ENCODE peak calls at places on chromosomes 13 and 19, in seven cellular contexts. W is Right ventricle myocardium superior; V is stimulated activated effector memory CD8-positive, alpha-beta T cell treated with anti-CD3 and anti-CD28 coated beads, Interleukin-12 subunit alpha, Interleukin-12 subunit beta, amount 100 ng/mL, for 72 hours; B is DMS153; U is ascending aorta; M is T follicular helper cell; J is HTR-8/SVneo. Y is an unnamed sample.

GRCh38 chr19:33125929-33126388 is 6.0 kb upstream of the WDR88 start:
- DNase-seq in W (no peak), V (peak), B (peak), U (no peak), M (peak), J (peak), Y (no peak)

GRCh38 chr19:50794074-50794777 is 4.0 kb downstream of the ACP4 start:
- DNase-seq in W (no peak), V (no peak), B (no peak), U (no peak), M (no peak), J (no peak), Y (no peak)

GRCh38 chr13:29583073-29583785 is 12.3 kb downstream of the SLC7A1 start:
- DNase-seq in W (no peak), V (no peak), B (no peak), U (no peak), M (no peak), J (peak), Y (no peak)

GRCh38 chr13:98483636-98484288 is 93.1 kb downstream of the STK24 start:
- DNase-seq in W (no peak), V (no peak), B (no peak), U (no peak), M (no peak), J (no peak), Y (no peak)

GRCh38 chr13:40597735-40598365 is 68.6 kb downstream of the FOXO1 start:
- DNase-seq in W (no peak), V (no peak), B (no peak), U (no peak), M (no peak), J (no peak), Y (no peak)

GRCh38 chr19:13031917-13032623 is 36.8 kb downstream of the NFIX start:
- DNase-seq in W (no peak), V (no peak), B (peak), U (no peak), M (no peak), J (no peak), Y (no peak)

GRCh38 chr19:16654621-16655020 is 5.3 kb downstream of the SMIM7 start:
- DNase-seq in W (no peak), V (no peak), B (no peak), U (no peak), M (no peak), J (no peak), Y (no peak)

GRCh38 chr13:85864963-85865530 is 65.8 kb upstream of the SLITRK6 start:
- DNase-seq in W (no peak), V (no peak), B (peak), U (no peak), M (no peak), J (no peak), Y (no peak)

GRCh38 chr19:4089400-4089908 is 22.8 kb upstream of the ZBTB7A start:
- DNase-seq in W (peak), V (peak), B (no peak), U (no peak), M (no peak), J (no peak), Y (no peak)

Y was measured in omental fat pad.